ENCODE peak calls at places on chromosomes 11 and 22, in four cellular contexts. M is pancreas, J is AG09319, Y is mammary epithelial cell. C is an unnamed sample.

GRCh38 chr22:29072193-29072978 is 449 bp upstream of the KREMEN1 start:
- DNase-seq in M (peak), J (peak), Y (peak), C (peak)

GRCh38 chr11:60130496-60130895 is 42.0 kb downstream of the MS4A2 start:
- DNase-seq in M (no peak), J (no peak), Y (peak), C (no peak)

GRCh38 chr11:75447415-75447814 is 14.4 kb upstream of the KLHL35 start:
- DNase-seq in M (no peak), J (no peak), Y (no peak), C (no peak)

GRCh38 chr11:66284526-66285078 is 4.3 kb downstream of the YIF1A start:
- DNase-seq in M (peak), J (no peak), Y (no peak), C (no peak)

GRCh38 chr11:24356501-24356900 is 140.4 kb upstream of the LUZP2 start:
- DNase-seq in M (no peak), J (no peak), Y (no peak), C (no peak)

GRCh38 chr22:42892571-42893316 is 35.7 kb upstream of the ARFGAP3 start:
- DNase-seq in M (peak), J (no peak), Y (peak), C (no peak)

GRCh38 chr22:25747245-25747944 is 5.4 kb downstream of the MYO18B start:
- DNase-seq in M (no peak), J (peak), Y (peak), C (peak)

GRCh38 chr11:59669611-59670009 is 773 bp upstream of the PATL1 start:
- DNase-seq in M (no peak), J (peak), Y (peak), C (peak)

GRCh38 chr11:46728659-46729040 is 9.6 kb downstream of the F2 start:
- DNase-seq in M (no peak), J (no peak), Y (no peak), C (no peak)

GRCh38 chr11:70738661-70739060 is 340.3 kb downstream of the CTTN start:
- DNase-seq in M (no peak), J (no peak), Y (no peak), C (no peak)

GRCh38 chr11:123197711-123198110 is 2.7 kb upstream of the CLMP start:
- DNase-seq in M (no peak), J (peak), Y (peak), C (no peak)

GRCh38 chr11:134374891-134375550 is 37.0 kb downstream of the B3GAT1 start:
- DNase-seq in M (no peak), J (no peak), Y (no peak), C (no peak)

GRCh38 chr11:91907225-91907624 is 317.4 kb upstream of the FAT3 start:
- DNase-seq in M (no peak), J (no peak), Y (no peak), C (no peak)

GRCh38 chr11:100682247-100682969 is 4.7 kb upstream of the ARHGAP42 start:
- DNase-seq in M (no peak), J (no peak), Y (peak), C (no peak)

GRCh38 chr22:32335471-32335870 is 22.2 kb upstream of the RFPL3 start:
- DNase-seq in M (no peak), J (no peak), Y (no peak), C (no peak)

GRCh38 chr11:68380786-68381622 is 68.6 kb downstream of the LRP5 start:
- DNase-seq in M (no peak), J (no peak), Y (no peak), C (peak)

GRCh38 chr11:68447015-68447801 is 13.3 kb upstream of the PPP6R3 start:
- DNase-seq in M (peak), J (no peak), Y (peak), C (peak)

GRCh38 chr11:96082002-96082899 is 158.3 kb upstream of the MTMR2 start:
- DNase-seq in M (no peak), J (no peak), Y (no peak), C (no peak)

GRCh38 chr11:64360403-64360980 is 1.5 kb downstream of the RPS6KA4 start:
- DNase-seq in M (no peak), J (no peak), Y (no peak), C (no peak)

GRCh38 chr22:29799217-29799680 is 32.1 kb downstream of the UQCR10 start:
- DNase-seq in M (peak), J (peak), Y (peak), C (peak)

GRCh38 chr22:17980638-17981051 is 43.7 kb downstream of the MICAL3 start:
- DNase-seq in M (no peak), J (no peak), Y (no peak), C (peak)

GRCh38 chr22:27663812-27664211 is 137.7 kb downstream of the MN1 start:
- DNase-seq in M (no peak), J (no peak), Y (no peak), C (no peak)

GRCh38 chr11:101453682-101454081 is 130.1 kb downstream of the TRPC6 start:
- DNase-seq in M (no peak), J (no peak), Y (peak), C (no peak)

GRCh38 chr11:43984039-43984438 is 41.6 kb downstream of the C11orf96 start:
- DNase-seq in M (no peak), J (no peak), Y (no peak), C (no peak)

GRCh38 chr11:14411818-14412217 is 52.8 kb upstream of the RRAS2 start:
- DNase-seq in M (no peak), J (peak), Y (peak), C (peak)

GRCh38 chr11:12219732-12220131 is 109.3 kb downstream of the MICAL2 start:
- DNase-seq in M (no peak), J (peak), Y (no peak), C (no peak)

GRCh38 chr11:95512682-95513081 is 276.9 kb downstream of the FAM76B start:
- DNase-seq in M (no peak), J (peak), Y (peak), C (peak)

GRCh38 chr11:69537855-69538640 is 56.6 kb downstream of the LINC01488 start:
- DNase-seq in M (no peak), J (no peak), Y (no peak), C (no peak)

C was measured in hepatic stellate cell.